ENCODE peak calls at places on chromosomes 12 and 14, in five cellular contexts. X is iris pigment epithelial cell, Y is aorta, W is Right ventricle myocardium superior, V is heart right ventricle. S is an unnamed sample.

GRCh38 chr14:58955294-58955821 is 233.1 kb upstream of the DAAM1 start:
- DNase-seq in V (no peak), Y (no peak), W (no peak), X (peak; percentile 63), S (no peak)

GRCh38 chr14:81738946-81739659 is 205.4 kb upstream of the SEL1L start:
- DNase-seq in Y (no peak), V (no peak), X (no peak), W (no peak), S (no peak)

GRCh38 chr12:541676-542289 is 82.0 kb downstream of the B4GALNT3 start:
- DNase-seq in W (no peak), V (no peak), Y (peak; percentile 47), X (no peak), S (no peak)

GRCh38 chr12:66049538-66050282 is 80.8 kb downstream of the LLPH start:
- DNase-seq in V (no peak), W (no peak), X (no peak), Y (no peak), S (no peak)

GRCh38 chr14:71416392-71416791 is 509.1 kb downstream of the PCNX1 start:
- DNase-seq in V (no peak), W (no peak), Y (no peak), X (peak; percentile 63), S (no peak)

GRCh38 chr12:42407306-42407705 is 81.3 kb downstream of the PPHLN1 start:
- DNase-seq in V (no peak), W (no peak), X (peak; percentile 17), Y (no peak), S (no peak)

GRCh38 chr12:92134638-92135274 is 10.9 kb downstream of the BTG1 start:
- DNase-seq in X (peak; percentile 70), Y (no peak), W (no peak), V (no peak), S (no peak)

GRCh38 chr12:75909714-75910451 is 121.7 kb downstream of the PHLDA1 start:
- DNase-seq in X (no peak), Y (no peak), W (no peak), V (no peak), S (no peak)

GRCh38 chr14:94571950-94572349 is 9.3 kb upstream of the SERPINA5 start:
- DNase-seq in V (no peak), Y (no peak), X (peak; percentile 67), W (no peak), S (no peak)

GRCh38 chr12:101209319-101210302 is at the start of gene SLC5A8:
- DNase-seq in W (no peak), V (no peak), X (no peak), Y (no peak), S (no peak)

GRCh38 chr12:125856899-125857298 is 791.7 kb downstream of the AACS start:
- DNase-seq in V (no peak), W (no peak), Y (no peak), X (no peak), S (no peak)

GRCh38 chr12:116385486-116386217 is 108.2 kb upstream of the MED13L start:
- DNase-seq in W (no peak), Y (no peak), V (no peak), X (peak; percentile 40), S (no peak)

GRCh38 chr14:105507247-105507646 is 16.2 kb downstream of the TEDC1 start:
- DNase-seq in Y (peak; percentile 69), X (no peak), W (peak; percentile 33), V (no peak), S (no peak)

GRCh38 chr12:96427269-96427729 is 27.1 kb upstream of the CDK17 start:
- DNase-seq in X (peak; percentile 100), W (no peak), Y (peak; percentile 85), V (peak; percentile 51), S (no peak)

GRCh38 chr12:85698937-85699336 is 137.3 kb downstream of the RASSF9 start:
- DNase-seq in V (no peak), X (no peak), W (no peak), Y (no peak), S (no peak)

GRCh38 chr12:84397846-84398245 is 514.8 kb downstream of the SLC6A15 start:
- DNase-seq in Y (no peak), X (no peak), V (no peak), W (no peak), S (no peak)

GRCh38 chr14:29763342-29763858 is 164.2 kb downstream of the PRKD1 start:
- DNase-seq in V (no peak), X (no peak), W (no peak), Y (no peak), S (no peak)

GRCh38 chr14:88452231-88452630 is 66.8 kb downstream of the SPATA7 start:
- DNase-seq in Y (no peak), W (no peak), X (no peak), V (no peak), S (no peak)

GRCh38 chr14:92481811-92482559 is 31.6 kb upstream of the RIN3 start:
- DNase-seq in X (no peak), W (no peak), Y (no peak), V (no peak), S (no peak)

GRCh38 chr14:24172261-24172860 is 481 bp downstream of the REC8 start:
- DNase-seq in X (peak; percentile 17), W (peak; percentile 35), Y (no peak), V (no peak), S (no peak)

GRCh38 chr12:71655495-71655894 is 8.2 kb downstream of the ZFC3H1 start:
- DNase-seq in V (no peak), Y (no peak), W (no peak), X (no peak), S (no peak)

GRCh38 chr12:59742831-59743230 is 147.0 kb downstream of the SLC16A7 start:
- DNase-seq in Y (no peak), X (peak; percentile 50), W (no peak), V (no peak), S (no peak)